ENCODE peak calls at places on chromosome 6, in six cellular contexts. K is mesendoderm; Z is AG20443; H is GM03348; I is stimulated activated CD8-positive, alpha-beta memory T cell treated with anti-CD3 and anti-CD28 coated beads, Interleukin-4, amount 100 ng/mL, for 24 hours; M is ELR. B is an unnamed sample.

GRCh38 chr6:41182069-41183034 is 18.6 kb downstream of the TREML2 start:
- DNase-seq in Z (peak), M (peak), K (peak), I (no peak), H (peak), B (peak)

GRCh38 chr6:11096109-11096508 is 2.5 kb downstream of the SMIM13 start:
- DNase-seq in Z (peak), K (peak), M (peak), I (no peak), H (peak), B (peak)

GRCh38 chr6:135851442-135852271 is at the start of gene PDE7B:
- DNase-seq in M (peak), I (peak), H (peak), Z (peak), K (peak), B (peak)

GRCh38 chr6:52786249-52786956 is 17.2 kb downstream of the GSTA1 start:
- DNase-seq in Z (no peak), M (no peak), H (no peak), K (no peak), I (no peak), B (no peak)

GRCh38 chr6:75217203-75217602 is 11.3 kb upstream of the COL12A1 start:
- DNase-seq in K (peak), H (no peak), M (peak), I (no peak), Z (peak), B (no peak)

GRCh38 chr6:16949696-16950095 is 152.2 kb upstream of the STMND1 start:
- DNase-seq in I (no peak), H (peak), K (no peak), Z (no peak), M (no peak), B (peak)

GRCh38 chr6:157092736-157093135 is 230.6 kb downstream of the TMEM242 start:
- DNase-seq in Z (no peak), H (no peak), K (no peak), I (no peak), M (no peak), B (no peak)

GRCh38 chr6:32108094-32108627 is 977 bp downstream of the TNXB start:
- DNase-seq in Z (peak), K (no peak), M (peak), H (peak), I (no peak), B (peak)

GRCh38 chr6:125986295-125986955 is at the start of gene TRMT11:
- DNase-seq in I (peak), Z (peak), K (peak), M (peak), H (peak), B (peak)

GRCh38 chr6:33880746-33881145 is 76.9 kb upstream of the MLN start:
- DNase-seq in I (no peak), Z (no peak), H (no peak), M (no peak), K (no peak), B (no peak)

GRCh38 chr6:56953597-56954388 is 1.1 kb upstream of the BEND6 start:
- DNase-seq in I (no peak), H (no peak), M (peak), K (peak), Z (no peak), B (no peak)

GRCh38 chr6:148831531-148831930 is 84.7 kb downstream of the UST start:
- DNase-seq in I (no peak), Z (no peak), H (peak), M (no peak), K (no peak), B (no peak)

GRCh38 chr6:7108196-7108963 is 619 bp downstream of the RREB1 start:
- DNase-seq in M (peak), K (peak), H (peak), Z (peak), I (peak), B (peak)

GRCh38 chr6:1406306-1407058 is 17.1 kb downstream of the FOXF2 start:
- DNase-seq in Z (peak), H (peak), I (no peak), M (peak), K (no peak), B (peak)

GRCh38 chr6:3209114-3210023 is 18.1 kb downstream of the TUBB2B start:
- DNase-seq in I (peak), M (peak), K (peak), H (peak), Z (peak), B (peak)

GRCh38 chr6:48111143-48111506 is at the start of gene PTCHD4:
- DNase-seq in M (no peak), I (no peak), Z (peak), H (peak), K (peak), B (peak)

GRCh38 chr6:163494279-163494727 is 79.8 kb downstream of the QKI start:
- DNase-seq in Z (no peak), M (peak), H (no peak), K (no peak), I (no peak), B (no peak)

GRCh38 chr6:111993342-111993741 is 60.6 kb upstream of the CCN6 start:
- DNase-seq in H (no peak), I (no peak), Z (no peak), K (no peak), M (no peak), B (no peak)

GRCh38 chr6:132053523-132053922 is 102.4 kb upstream of the CCN2 start:
- DNase-seq in K (no peak), Z (peak), H (peak), M (peak), I (no peak), B (peak)

GRCh38 chr6:1765160-1765900 is 155.6 kb downstream of the FOXC1 start:
- DNase-seq in Z (no peak), I (no peak), K (peak), H (no peak), M (no peak), B (no peak)

GRCh38 chr6:84260926-84261325 is 33.5 kb upstream of the CEP162 start:
- DNase-seq in M (no peak), I (no peak), Z (no peak), H (no peak), K (no peak), B (no peak)

GRCh38 chr6:147758305-147758704 is 249.8 kb downstream of the SAMD5 start:
- DNase-seq in I (no peak), Z (no peak), M (no peak), H (no peak), K (no peak), B (no peak)

GRCh38 chr6:39377530-39377929 is 55.0 kb upstream of the KCNK16 start:
- DNase-seq in Z (peak), K (peak), H (peak), I (no peak), M (peak), B (peak)

GRCh38 chr6:31791324-31792089 is 4.0 kb downstream of the VARS1 start:
- DNase-seq in M (peak), H (peak), Z (peak), K (peak), I (no peak), B (no peak)

GRCh38 chr6:150723857-150724256 is 124.2 kb downstream of the PLEKHG1 start:
- DNase-seq in M (peak), I (no peak), H (no peak), K (peak), Z (no peak), B (no peak)

GRCh38 chr6:168493976-168494375 is 53.0 kb downstream of the SMOC2 start:
- DNase-seq in Z (no peak), H (no peak), M (no peak), I (no peak), K (no peak), B (no peak)

GRCh38 chr6:53567701-53568100 is 22.8 kb upstream of the GCLC start:
- DNase-seq in Z (no peak), M (no peak), H (no peak), I (no peak), K (no peak), B (no peak)

GRCh38 chr6:87074051-87074711 is 20.7 kb downstream of the CGA start:
- DNase-seq in I (no peak), Z (no peak), K (peak), H (no peak), M (no peak), B (no peak)

GRCh38 chr6:167113935-167114910 is 8.7 kb upstream of the CCR6 start:
- DNase-seq in I (no peak), K (no peak), M (no peak), Z (no peak), H (no peak), B (no peak)

B was measured in stromal cell of bone marrow.